ENCODE peak calls at places on chromosomes 3 and 15, in seven cellular contexts. E is ovary; B is AG08396; Y is tibial artery; M is MM.1S; O is stimulated activated CD8-positive, alpha-beta memory T cell treated with anti-CD3 and anti-CD28 coated beads, Interleukin-4, amount 100 ng/mL, for 24 hours; K is AG20443. C is an unnamed sample.

GRCh38 chr3:97957617-97958311 is 14.5 kb downstream of the RIOX2 start:
- DNase-seq in E (no peak), B (no peak), M (no peak), Y (no peak), O (no peak), K (no peak), C (peak)

GRCh38 chr3:174441588-174442316 is 417.4 kb upstream of the NAALADL2 start:
- DNase-seq in Y (no peak), E (no peak), M (no peak), O (no peak), K (peak), B (no peak), C (peak)

GRCh38 chr3:49841126-49841525 is 15.2 kb downstream of the TRAIP start:
- DNase-seq in B (no peak), M (no peak), E (no peak), K (no peak), O (no peak), Y (no peak), C (peak)

GRCh38 chr3:169379496-169380121 is 283.9 kb downstream of the MECOM start:
- DNase-seq in K (no peak), E (no peak), B (no peak), Y (no peak), M (peak), O (no peak), C (no peak)

GRCh38 chr3:56131976-56132590 is 336.2 kb downstream of the ERC2 start:
- DNase-seq in O (no peak), K (peak), B (peak), Y (peak), E (no peak), M (no peak), C (peak)

GRCh38 chr3:193869221-193870201 is 266.4 kb upstream of the HES1 start:
- DNase-seq in E (peak), O (peak), K (peak), M (no peak), Y (no peak), B (peak), C (peak)

GRCh38 chr3:11172136-11172670 is 17.9 kb downstream of the HRH1 start:
- DNase-seq in M (no peak), Y (no peak), O (no peak), K (no peak), B (no peak), E (peak), C (peak)

GRCh38 chr3:87006844-87007439 is 16.0 kb upstream of the VGLL3 start:
- DNase-seq in Y (no peak), K (peak), O (no peak), M (no peak), E (no peak), B (no peak), C (peak)

GRCh38 chr3:52217409-52217805 is 8.0 kb downstream of the TLR9 start:
- DNase-seq in E (peak), B (no peak), Y (no peak), M (no peak), O (no peak), K (no peak), C (no peak)

GRCh38 chr3:170839518-170840100 is 30.4 kb downstream of the RPL22L1 start:
- DNase-seq in B (no peak), O (no peak), K (no peak), M (no peak), Y (no peak), E (no peak), C (no peak)

GRCh38 chr3:170869240-170869592 is 779 bp downstream of the RPL22L1 start:
- DNase-seq in M (peak), E (no peak), O (no peak), B (no peak), Y (no peak), K (no peak), C (no peak)

GRCh38 chr15:36004891-36005508 is 459.0 kb upstream of the DPH6 start:
- DNase-seq in M (no peak), O (no peak), E (no peak), B (no peak), K (no peak), Y (no peak), C (no peak)

GRCh38 chr3:39385456-39386098 is 2.4 kb downstream of the SLC25A38 start:
- DNase-seq in O (no peak), K (no peak), E (no peak), Y (no peak), B (no peak), M (no peak), C (no peak)

GRCh38 chr3:143291826-143292447 is 172.4 kb downstream of the CHST2 start:
- DNase-seq in O (no peak), B (no peak), K (no peak), M (no peak), E (peak), Y (no peak), C (no peak)

GRCh38 chr3:5330152-5330810 is 142.8 kb downstream of the EDEM1 start:
- DNase-seq in K (no peak), B (peak), O (no peak), E (no peak), M (no peak), Y (no peak), C (no peak)

GRCh38 chr3:82055792-82056191 is 294.3 kb upstream of the GBE1 start:
- DNase-seq in O (no peak), M (no peak), E (no peak), K (peak), Y (no peak), B (no peak), C (no peak)

GRCh38 chr15:69860316-69860715 is 237.4 kb downstream of the TLE3 start:
- DNase-seq in E (no peak), M (no peak), K (no peak), Y (no peak), O (no peak), B (no peak), C (no peak)

GRCh38 chr15:101654191-101654590 is 2.0 kb upstream of the TM2D3 start:
- DNase-seq in B (no peak), K (no peak), O (no peak), Y (no peak), E (no peak), M (no peak), C (no peak)

GRCh38 chr3:66021731-66022131 is 17.0 kb downstream of the MAGI1 start:
- DNase-seq in M (no peak), O (no peak), B (no peak), K (no peak), Y (no peak), E (no peak), C (no peak)

GRCh38 chr3:45701167-45701867 is 12.1 kb downstream of the SACM1L start:
- DNase-seq in K (no peak), M (no peak), E (no peak), O (no peak), B (no peak), Y (no peak), C (peak)

GRCh38 chr3:112046599-112046998 is 12.1 kb downstream of the TMPRSS7 start:
- DNase-seq in B (no peak), O (no peak), E (no peak), K (no peak), M (no peak), Y (no peak), C (peak)

GRCh38 chr15:86691091-86691490 is 611.4 kb downstream of the AGBL1 start:
- DNase-seq in E (no peak), M (no peak), O (no peak), Y (no peak), K (no peak), B (no peak), C (no peak)